ENCODE peak calls at places on chromosome 16, in four cellular contexts. One of them, this sample, is unnamed.

GRCh38 chr16:68284847-68285246 is 20.5 kb downstream of the SLC7A6 start:
- DNase-seq in HCT116: no peak
- DNase-seq in PC-9: no peak
- DNase-seq in mucosa of descending colon: no peak
- DNase-seq in this sample: no peak

GRCh38 chr16:12773216-12773615 is 30.5 kb downstream of the CPPED1 start:
- DNase-seq in mucosa of descending colon: no peak
- DNase-seq in PC-9: no peak
- DNase-seq in HCT116: no peak
- DNase-seq in this sample: no peak

GRCh38 chr16:23757937-23758619 is 3.3 kb downstream of the CHP2 start:
- DNase-seq in HCT116: no peak
- DNase-seq in PC-9: no peak
- DNase-seq in mucosa of descending colon: no peak
- DNase-seq in this sample: no peak

GRCh38 chr16:7397901-7398300 is 65.3 kb downstream of the RBFOX1 start:
- DNase-seq in PC-9: no peak
- DNase-seq in mucosa of descending colon: no peak
- DNase-seq in HCT116: no peak
- DNase-seq in this sample: no peak

GRCh38 chr16:27401768-27402568 is at the start of gene IL21R:
- DNase-seq in PC-9: peak; percentile 15
- DNase-seq in HCT116: no peak
- DNase-seq in mucosa of descending colon: peak; percentile 92
- DNase-seq in this sample: peak; percentile 15

GRCh38 chr16:57548424-57548823 is 6.0 kb downstream of the ADGRG5 start:
- DNase-seq in HCT116: no peak
- DNase-seq in mucosa of descending colon: no peak
- DNase-seq in PC-9: no peak
- DNase-seq in this sample: no peak

GRCh38 chr16:68698091-68698490 is 39.0 kb upstream of the CDH1 start:
- DNase-seq in PC-9: no peak
- DNase-seq in mucosa of descending colon: no peak
- DNase-seq in HCT116: no peak
- DNase-seq in this sample: no peak

GRCh38 chr16:12538667-12539081 is 265.0 kb downstream of the CPPED1 start:
- DNase-seq in PC-9: no peak
- DNase-seq in mucosa of descending colon: no peak
- DNase-seq in HCT116: no peak
- DNase-seq in this sample: no peak

GRCh38 chr16:19179890-19180490 is 11.9 kb downstream of the SYT17 start:
- DNase-seq in mucosa of descending colon: peak; percentile 66
- DNase-seq in PC-9: peak; percentile 56
- DNase-seq in HCT116: peak; percentile 31
- DNase-seq in this sample: no peak

DNA sequence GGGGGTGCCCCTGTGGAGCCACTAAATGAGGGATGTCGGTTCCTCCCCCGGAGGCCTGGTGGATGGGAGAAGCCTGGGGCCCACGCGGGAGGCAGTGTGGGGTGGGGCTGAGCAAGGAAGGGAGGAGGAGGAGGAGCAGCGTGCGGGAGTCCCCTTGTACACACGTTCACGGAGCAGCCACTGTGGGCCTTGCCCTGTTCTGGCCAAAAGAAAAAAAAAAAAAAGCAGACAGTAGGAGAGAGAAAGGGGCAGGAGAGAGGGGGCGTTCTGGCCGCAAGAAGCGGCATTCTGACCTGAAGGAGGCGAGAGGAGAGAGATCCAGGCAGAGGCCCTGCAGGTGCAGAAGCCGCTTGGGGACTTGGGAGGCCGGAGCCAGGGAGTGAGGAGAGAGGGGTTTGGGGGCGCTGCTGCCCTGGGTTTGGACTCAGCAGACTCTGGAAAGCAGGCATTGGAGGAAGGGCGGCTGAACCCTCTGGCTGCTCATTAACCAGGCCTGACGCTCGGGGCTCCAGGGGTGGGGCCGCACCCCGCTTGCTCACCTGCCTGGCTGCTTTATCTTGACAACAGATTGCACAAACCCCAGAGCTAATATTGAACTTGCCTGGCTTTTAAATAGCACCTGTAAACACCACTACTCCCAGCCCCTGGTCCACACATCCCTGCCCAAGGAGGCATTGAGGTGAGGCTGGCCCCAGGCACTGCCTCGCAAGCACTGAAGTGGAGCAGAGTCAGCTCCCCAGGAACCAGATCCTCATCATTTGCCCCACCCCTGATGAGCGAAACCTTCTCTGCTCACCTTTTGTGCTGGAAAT is 190.5 kb upstream of the GSE1 start:
- DNase-seq in PC-9: peak; percentile 64
- DNase-seq in HCT116: no peak
- DNase-seq in mucosa of descending colon: peak; percentile 90
- DNase-seq in this sample: no peak
- H3K4me3 ChIP-seq in PC-9: no peak overlapping the region
- H3K4me3 ChIP-seq in HCT116: no peak overlapping the region
- H3K4me3 ChIP-seq in mucosa of descending colon: no peak overlapping the region
- H3K4me3 ChIP-seq in this sample: no peak overlapping the region

DNA sequence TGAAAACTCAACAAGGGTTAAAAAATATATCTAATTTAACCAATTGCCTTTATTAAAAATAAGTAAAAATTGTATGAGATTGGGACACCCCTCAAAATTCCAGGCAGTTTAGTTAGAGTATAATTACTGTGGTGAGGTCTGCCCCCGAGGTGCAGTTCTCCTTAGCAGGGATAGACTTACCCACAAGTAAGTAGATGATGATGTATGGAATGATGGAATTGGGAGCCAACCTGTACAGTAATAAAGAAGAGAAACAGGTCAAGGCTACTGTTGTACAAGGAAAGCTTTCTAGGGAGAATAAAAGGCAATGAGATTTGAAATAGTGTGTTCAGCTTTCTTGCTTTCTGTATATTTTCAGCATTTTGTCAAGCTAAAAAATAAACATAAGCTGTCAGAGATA is 1.8 kb downstream of the LDAF1 start:
- DNase-seq in PC-9: no peak
- DNase-seq in HCT116: no peak
- DNase-seq in mucosa of descending colon: no peak
- DNase-seq in this sample: no peak
- H3K4me3 ChIP-seq in PC-9: peak overlapping the region; percentile 87
- H3K4me3 ChIP-seq in HCT116: no peak overlapping the region
- H3K4me3 ChIP-seq in mucosa of descending colon: no peak overlapping the region
- H3K4me3 ChIP-seq in this sample: no peak overlapping the region

GRCh38 chr16:89224665-89225064 is 7.2 kb downstream of the ZNF778 start:
- DNase-seq in mucosa of descending colon: no peak
- DNase-seq in HCT116: no peak
- DNase-seq in PC-9: no peak
- DNase-seq in this sample: no peak
- H3K4me3 ChIP-seq in mucosa of descending colon: no peak overlapping the region
- H3K4me3 ChIP-seq in HCT116: no peak overlapping the region
- H3K4me3 ChIP-seq in PC-9: no peak overlapping the region
- H3K4me3 ChIP-seq in this sample: no peak overlapping the region

GRCh38 chr16:55452996-55453395 is 26.0 kb upstream of the MMP2 start:
- DNase-seq in HCT116: no peak
- DNase-seq in PC-9: no peak
- DNase-seq in mucosa of descending colon: no peak
- DNase-seq in this sample: no peak

GRCh38 chr16:55453909-55454308 is 25.1 kb upstream of the MMP2 start:
- DNase-seq in PC-9: no peak
- DNase-seq in mucosa of descending colon: no peak
- DNase-seq in HCT116: no peak
- DNase-seq in this sample: no peak

GRCh38 chr16:55454861-55455260 is 24.1 kb upstream of the MMP2 start:
- DNase-seq in mucosa of descending colon: no peak
- DNase-seq in PC-9: no peak
- DNase-seq in HCT116: no peak
- DNase-seq in this sample: no peak
- H3K4me3 ChIP-seq in mucosa of descending colon: no peak overlapping the region
- H3K4me3 ChIP-seq in PC-9: no peak overlapping the region
- H3K4me3 ChIP-seq in HCT116: no peak overlapping the region
- H3K4me3 ChIP-seq in this sample: no peak overlapping the region

GRCh38 chr16:81634380-81635121 is 144.5 kb upstream of the PLCG2 start:
- DNase-seq in mucosa of descending colon: no peak
- DNase-seq in PC-9: no peak
- DNase-seq in HCT116: no peak
- DNase-seq in this sample: no peak

GRCh38 chr16:81630632-81631026 is 148.5 kb upstream of the PLCG2 start:
- DNase-seq in mucosa of descending colon: no peak
- DNase-seq in HCT116: no peak
- DNase-seq in PC-9: no peak
- DNase-seq in this sample: no peak

GRCh38 chr16:81633680-81634379 is 145.3 kb upstream of the PLCG2 start:
- DNase-seq in PC-9: no peak
- DNase-seq in mucosa of descending colon: no peak
- DNase-seq in HCT116: no peak
- DNase-seq in this sample: no peak

GRCh38 chr16:81633147-81633619 is 145.9 kb upstream of the PLCG2 start:
- DNase-seq in HCT116: no peak
- DNase-seq in mucosa of descending colon: no peak
- DNase-seq in PC-9: peak; percentile 73
- DNase-seq in this sample: no peak

DNA sequence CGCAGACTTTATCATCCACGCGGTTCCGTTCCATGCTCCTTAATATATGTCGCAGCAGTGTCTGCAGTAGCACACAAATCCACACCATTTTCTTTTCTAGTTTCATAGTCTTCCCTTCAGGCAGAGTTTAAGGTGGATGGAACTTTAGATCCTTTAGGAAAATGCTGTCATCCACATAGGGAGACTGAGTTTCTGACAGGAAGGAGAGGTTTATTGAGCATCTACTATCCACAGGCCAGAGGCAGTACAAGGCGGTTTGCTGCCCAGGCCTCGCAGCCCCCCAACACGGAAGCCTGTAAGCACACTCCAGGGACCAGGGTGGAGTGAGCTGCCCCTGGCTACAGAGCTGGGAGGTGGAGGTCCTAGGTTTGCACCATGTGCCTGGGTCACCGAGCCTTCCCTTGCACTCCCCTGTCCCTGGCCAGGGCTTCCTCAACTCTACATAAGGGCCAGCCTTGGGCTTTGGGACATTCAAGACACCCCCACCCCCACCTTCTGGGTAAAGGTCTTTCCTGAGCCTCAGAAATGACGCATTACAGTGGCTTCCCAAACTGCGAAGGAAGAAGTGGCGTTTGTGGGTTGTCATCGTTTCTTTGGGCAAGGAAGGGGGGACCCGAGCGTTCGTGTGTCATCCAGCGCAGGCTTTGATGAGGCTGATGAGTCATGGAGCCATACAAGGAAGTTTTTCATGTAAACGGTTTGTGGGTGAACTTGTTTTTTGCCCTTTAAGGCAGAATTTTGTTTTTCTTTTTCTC is 146.5 kb upstream of the PLCG2 start:
- DNase-seq in HCT116: peak; percentile 93
- DNase-seq in PC-9: peak; percentile 79
- DNase-seq in mucosa of descending colon: no peak
- DNase-seq in this sample: no peak
- H3K4me3 ChIP-seq in HCT116: peak overlapping the region; percentile 35
- H3K4me3 ChIP-seq in PC-9: peak overlapping the region; percentile 36
- H3K4me3 ChIP-seq in mucosa of descending colon: no peak overlapping the region
- H3K4me3 ChIP-seq in this sample: no peak overlapping the region

GRCh38 chr16:75262800-75263127 is 11.3 kb upstream of the BCAR1 start:
- DNase-seq in PC-9: no peak
- DNase-seq in HCT116: no peak
- DNase-seq in mucosa of descending colon: no peak
- DNase-seq in this sample: no peak

GRCh38 chr16:75261590-75262078 is 10.2 kb upstream of the BCAR1 start:
- DNase-seq in mucosa of descending colon: no peak
- DNase-seq in PC-9: no peak
- DNase-seq in HCT116: no peak
- DNase-seq in this sample: no peak

GRCh38 chr16:75263291-75263962 is 12.0 kb upstream of the BCAR1 start:
- DNase-seq in mucosa of descending colon: no peak
- DNase-seq in PC-9: no peak
- DNase-seq in HCT116: no peak
- DNase-seq in this sample: no peak

GRCh38 chr16:75260856-75261589 is 9.6 kb upstream of the BCAR1 start:
- DNase-seq in mucosa of descending colon: no peak
- DNase-seq in HCT116: no peak
- DNase-seq in PC-9: no peak
- DNase-seq in this sample: no peak

GRCh38 chr16:75262104-75262799 is 10.8 kb upstream of the BCAR1 start:
- DNase-seq in HCT116: no peak
- DNase-seq in mucosa of descending colon: peak; percentile 84
- DNase-seq in PC-9: no peak
- DNase-seq in this sample: no peak
- H3K4me3 ChIP-seq in HCT116: no peak overlapping the region
- H3K4me3 ChIP-seq in mucosa of descending colon: no peak overlapping the region
- H3K4me3 ChIP-seq in PC-9: no peak overlapping the region
- H3K4me3 ChIP-seq in this sample: no peak overlapping the region

GRCh38 chr16:79697562-79698112 is 97.1 kb upstream of the MAF start:
- DNase-seq in PC-9: no peak
- DNase-seq in HCT116: no peak
- DNase-seq in mucosa of descending colon: no peak
- DNase-seq in this sample: no peak
- H3K4me3 ChIP-seq in PC-9: no peak overlapping the region
- H3K4me3 ChIP-seq in HCT116: no peak overlapping the region
- H3K4me3 ChIP-seq in mucosa of descending colon: no peak overlapping the region
- H3K4me3 ChIP-seq in this sample: no peak overlapping the region

DNA sequence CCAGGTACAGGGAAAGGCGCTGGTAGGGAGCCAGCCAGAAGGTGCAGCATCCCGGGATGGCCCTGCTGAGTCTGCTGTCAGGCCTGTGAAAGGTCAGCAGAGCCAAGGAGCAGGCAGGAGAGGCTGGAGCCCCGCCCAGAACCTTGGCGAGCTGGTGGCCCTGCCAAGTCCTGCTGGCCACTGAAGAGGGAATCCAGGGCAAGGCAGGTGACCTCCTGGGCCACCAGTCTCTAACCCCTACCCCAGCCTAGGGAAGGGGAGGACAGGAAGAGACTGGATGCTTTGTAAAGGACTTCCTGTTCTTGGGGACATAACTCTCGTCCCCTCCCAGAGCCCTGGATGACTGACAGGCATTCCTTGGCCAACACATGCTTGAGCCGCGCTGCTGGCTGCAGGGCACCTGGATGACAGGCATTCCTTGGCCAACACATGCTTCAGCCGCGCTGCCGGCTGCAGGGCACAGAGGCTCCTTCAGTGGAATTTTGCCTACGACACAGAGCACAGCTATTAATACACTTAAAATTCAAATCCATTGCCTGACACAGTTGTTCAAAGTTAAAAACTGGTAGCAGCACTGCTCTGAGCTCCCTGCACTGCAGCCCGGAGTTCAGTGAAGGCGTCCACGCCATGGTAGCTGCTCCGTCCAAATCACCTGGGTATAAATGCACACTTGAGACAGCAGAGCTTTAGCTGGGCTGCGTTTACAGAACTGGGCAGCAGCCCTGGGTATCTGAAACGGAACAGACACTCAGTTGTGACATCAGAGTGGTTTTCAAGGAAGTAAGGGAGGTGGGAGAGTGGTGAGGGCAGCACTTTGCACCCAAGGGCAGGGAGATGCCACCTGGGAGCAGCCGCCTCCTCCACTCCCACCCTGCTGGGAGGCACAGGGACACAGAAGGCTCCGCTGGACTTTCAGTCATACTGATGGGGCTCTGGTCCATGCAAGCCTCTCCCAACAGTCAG is 2.0 kb upstream of the BRICD5 start:
- DNase-seq in HCT116: no peak
- DNase-seq in PC-9: peak; percentile 86
- DNase-seq in mucosa of descending colon: peak; percentile 58
- DNase-seq in this sample: no peak
- H3K4me3 ChIP-seq in HCT116: peak overlapping the region; percentile 84
- H3K4me3 ChIP-seq in PC-9: peak overlapping the region; percentile 85
- H3K4me3 ChIP-seq in mucosa of descending colon: no peak overlapping the region
- H3K4me3 ChIP-seq in this sample: peak overlapping the region; percentile 68